ENCODE peak calls at places on chromosomes 5 and 9, in four cellular contexts. I is CD8-positive, alpha-beta memory T cell; X is tibial artery; C is psoas muscle. M is an unnamed sample.

GRCh38 chr9:2299843-2300205 is 284.7 kb downstream of the SMARCA2 start:
- DNase-seq in I (no peak), X (no peak), C (no peak), M (no peak)

GRCh38 chr9:111955048-111955447 is 58.4 kb downstream of the UGCG start:
- DNase-seq in I (no peak), X (no peak), C (no peak), M (no peak)

GRCh38 chr9:18610956-18611355 is 137.0 kb downstream of the ADAMTSL1 start:
- DNase-seq in I (no peak), X (no peak), C (no peak), M (no peak)

GRCh38 chr9:120877276-120878034 is 467 bp upstream of the PHF19 start:
- DNase-seq in I (peak; percentile 63), X (peak; percentile 81), C (peak; percentile 82), M (peak; percentile 51)

GRCh38 chr5:169229342-169229892 is 71.5 kb downstream of the SLIT3 start:
- DNase-seq in I (no peak), X (no peak), C (no peak), M (no peak)

GRCh38 chr5:377326-377981 is 55.9 kb downstream of the AHRR start:
- DNase-seq in I (no peak), X (peak; percentile 58), C (no peak), M (no peak)

GRCh38 chr5:76641514-76642120 is 18.4 kb upstream of the F2RL2 start:
- DNase-seq in I (peak; percentile 36), X (no peak), C (no peak), M (peak; percentile 35)

GRCh38 chr5:81980160-81980559 is 8.3 kb downstream of the ATG10 start:
- DNase-seq in I (no peak), X (no peak), C (no peak), M (no peak)

GRCh38 chr5:57416246-57416996 is 66.2 kb downstream of the ACTBL2 start:
- DNase-seq in I (no peak), X (no peak), C (no peak), M (no peak)

GRCh38 chr5:80977764-80978163 is 17.6 kb downstream of the RASGRF2 start:
- DNase-seq in I (no peak), X (no peak), C (no peak), M (no peak)

GRCh38 chr5:111742595-111742994 is 14.4 kb downstream of the NREP start:
- DNase-seq in I (no peak), X (peak; percentile 67), C (no peak), M (peak; percentile 60)

GRCh38 chr5:82735160-82735789 is 341.9 kb downstream of the TMEM167A start:
- DNase-seq in I (no peak), X (no peak), C (no peak), M (no peak)

GRCh38 chr9:91758491-91758981 is 191.5 kb downstream of the ROR2 start:
- DNase-seq in I (no peak), X (no peak), C (no peak), M (no peak)

GRCh38 chr9:70049672-70050271 is 6.1 kb downstream of the MAMDC2 start:
- DNase-seq in I (no peak), X (peak; percentile 97), C (peak; percentile 90), M (peak; percentile 32)

GRCh38 chr5:141496038-141496437 is 7.2 kb downstream of the PCDHGC5 start:
- DNase-seq in I (no peak), X (no peak), C (no peak), M (no peak)

GRCh38 chr5:74316064-74316586 is 324.4 kb downstream of the ENC1 start:
- DNase-seq in I (no peak), X (peak; percentile 75), C (peak; percentile 52), M (peak; percentile 78)

GRCh38 chr5:115116001-115116400 is 53.7 kb downstream of the TRIM36 start:
- DNase-seq in I (no peak), X (no peak), C (no peak), M (no peak)

GRCh38 chr9:131178382-131178781 is 53.0 kb downstream of the NUP214 start:
- DNase-seq in I (peak; percentile 59), X (peak; percentile 65), C (peak; percentile 82), M (peak; percentile 59)

GRCh38 chr9:89614319-89614892 is 9.6 kb downstream of the GADD45G start:
- DNase-seq in I (no peak), X (no peak), C (no peak), M (no peak)

GRCh38 chr5:30034870-30035269 is 1158.6 kb upstream of the CDH6 start:
- DNase-seq in I (no peak), X (no peak), C (no peak), M (no peak)

GRCh38 chr9:88681434-88681833 is 146.5 kb downstream of the NXNL2 start:
- DNase-seq in I (no peak), X (no peak), C (no peak), M (no peak)

GRCh38 chr9:101673642-101674041 is 64.8 kb downstream of the GRIN3A start:
- DNase-seq in I (no peak), X (no peak), C (no peak), M (no peak)

GRCh38 chr5:140587495-140587894 is 22.9 kb downstream of the SLC35A4 start:
- DNase-seq in I (no peak), X (no peak), C (no peak), M (no peak)

GRCh38 chr9:69745716-69746538 is 13.9 kb downstream of the PTAR1 start:
- DNase-seq in I (no peak), X (no peak), C (no peak), M (no peak)

GRCh38 chr9:95477441-95477840 is 39.3 kb downstream of the PTCH1 start:
- DNase-seq in I (no peak), X (no peak), C (no peak), M (no peak)

GRCh38 chr5:135032613-135033025 is 1.4 kb downstream of the PITX1 start:
- DNase-seq in I (no peak), X (no peak), C (no peak), M (no peak)

GRCh38 chr9:74570879-74571512 is 73.9 kb downstream of the RORB start:
- DNase-seq in I (no peak), X (no peak), C (no peak), M (no peak)

GRCh38 chr9:15738011-15738410 is 185.2 kb downstream of the CCDC171 start:
- DNase-seq in I (no peak), X (no peak), C (no peak), M (no peak)

GRCh38 chr5:56126487-56127179 is 106.5 kb downstream of the ANKRD55 start:
- DNase-seq in I (no peak), X (no peak), C (no peak), M (no peak)

GRCh38 chr5:68368686-68369359 is 153.3 kb downstream of the PIK3R1 start:
- DNase-seq in I (no peak), X (no peak), C (no peak), M (no peak)

GRCh38 chr5:96177303-96177869 is 215.7 kb upstream of the ELL2 start:
- DNase-seq in I (no peak), X (no peak), C (no peak), M (peak; percentile 3)
- H3K4me1 ChIP-seq in I (no peaks in the 10 kb centered on the region), X (peaks cover 23% of the 10 kb centered on the region), C (no peaks in the 10 kb centered on the region), M (no peaks in the 10 kb centered on the region)

GRCh38 chr9:135648494-135649410 is 9.4 kb upstream of the GLT6D1 start:
- DNase-seq in I (no peak), X (no peak), C (no peak), M (no peak)
- H3K9me3 ChIP-seq in I (peaks cover 5% of the 10 kb centered on the region), X (peaks cover 31% of the 10 kb centered on the region), C (peaks cover 15% of the 10 kb centered on the region), M (no peaks in the 10 kb centered on the region)

GRCh38 chr5:151632524-151632923 is 41.4 kb upstream of the FAT2 start:
- DNase-seq in I (no peak), X (no peak), C (no peak), M (peak; percentile 44)
- H3K4me1 ChIP-seq in I (no peaks in the 10 kb centered on the region), X (peaks cover 17% of the 10 kb centered on the region), C (no peaks in the 10 kb centered on the region), M (no peaks in the 10 kb centered on the region)

DNA sequence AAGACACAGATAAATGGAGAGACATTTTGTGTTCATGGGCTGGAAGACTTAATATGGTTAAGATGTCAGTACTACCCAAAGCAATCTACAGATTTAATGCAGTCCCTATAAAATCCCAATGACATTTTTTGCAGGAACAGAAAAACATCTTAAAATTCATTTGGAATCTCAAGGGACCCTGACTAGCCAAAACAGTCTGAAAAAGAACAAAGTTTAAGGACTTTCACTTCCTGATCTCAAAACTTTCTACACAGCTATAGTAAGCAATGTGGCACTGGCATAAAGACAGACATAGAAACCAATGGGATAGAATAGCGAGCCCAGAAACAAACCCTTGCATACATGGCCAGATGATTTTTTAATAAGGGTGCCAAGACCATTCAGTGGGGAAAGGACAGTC is 9.7 kb upstream of the CAMSAP1 start:
- DNase-seq in I (no peak), X (no peak), C (no peak), M (no peak)
- H3K9me3 ChIP-seq in I (peaks cover 26% of the 10 kb centered on the region), X (peaks cover 68% of the 10 kb centered on the region), C (no peaks in the 10 kb centered on the region), M (peaks cover 27% of the 10 kb centered on the region)

GRCh38 chr5:35371971-35372426 is 141.7 kb upstream of the PRLR start:
- DNase-seq in I (no peak), X (no peak), C (no peak), M (no peak)
- H3K4me1 ChIP-seq in I (no peaks in the 10 kb centered on the region), X (no peaks in the 10 kb centered on the region), C (no peaks in the 10 kb centered on the region), M (no peaks in the 10 kb centered on the region)

GRCh38 chr5:18553269-18553668 is 919.0 kb downstream of the TAF11L14 start:
- DNase-seq in I (no peak), X (no peak), C (no peak), M (peak; percentile 9)
- H3K9me3 ChIP-seq in I (no peaks in the 10 kb centered on the region), X (peaks cover 7% of the 10 kb centered on the region), C (no peaks in the 10 kb centered on the region), M (no peaks in the 10 kb centered on the region)

GRCh38 chr9:137232510-137232909 is 1.8 kb downstream of the SLC34A3 start:
- DNase-seq in I (no peak), X (no peak), C (no peak), M (no peak)
- H3K4me1 ChIP-seq in I (peaks cover 12% of the 10 kb centered on the region), X (peaks cover 12% of the 10 kb centered on the region), C (peaks cover 15% of the 10 kb centered on the region), M (peaks cover 6% of the 10 kb centered on the region)

GRCh38 chr9:8234286-8234819 is 434.8 kb upstream of the DMAC1 start:
- DNase-seq in I (no peak), X (no peak), C (no peak), M (no peak)

GRCh38 chr9:8241201-8241600 is 441.6 kb upstream of the DMAC1 start:
- DNase-seq in I (no peak), X (no peak), C (no peak), M (no peak)

DNA sequence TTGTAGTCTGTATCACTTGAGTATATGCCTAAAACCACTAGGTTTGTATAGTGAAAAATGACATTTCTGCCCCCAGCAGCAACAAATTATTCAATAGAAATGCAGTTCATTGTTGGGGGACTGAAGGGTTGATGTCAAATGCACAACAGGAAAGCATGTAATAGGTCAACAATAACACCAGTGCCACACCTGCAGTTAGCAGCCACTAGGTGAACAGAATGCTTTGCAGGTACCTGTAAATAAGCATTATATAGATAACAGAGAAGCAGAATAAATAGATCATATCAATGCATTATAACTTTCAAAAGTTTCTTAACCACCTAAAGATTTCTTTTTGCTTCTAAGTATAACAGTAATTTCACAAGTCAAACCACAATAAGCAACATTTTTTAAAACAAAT is 435.9 kb upstream of the DMAC1 start:
- DNase-seq in I (no peak), X (no peak), C (no peak), M (no peak)
- H3K9me3 ChIP-seq in I (no peaks in the 10 kb centered on the region), X (no peaks in the 10 kb centered on the region), C (no peaks in the 10 kb centered on the region), M (no peaks in the 10 kb centered on the region)